ENCODE peak calls at places on chromosomes 4 and X, in nine cellular contexts. D is activated CD4-positive, alpha-beta T cell treated with anti-CD3 and anti-CD28 coated beads, Interleukin-2, amount 50 U/mL, for 48 hours; U is H1; G is activated T-cell treated with anti-CD3 and anti-CD28 coated beads for 1 hour; R is NCI-H1930; V is NCI-H524; B is activated CD8-positive, alpha-beta memory T cell treated with anti-CD3 and anti-CD28 coated beads, Interleukin-2, amount 50 U/mL, for 4 hours; I is AG08395; W is activated CD8-positive, alpha-beta T cell treated with anti-CD3 and anti-CD28 coated beads for 36 hours. N is an unnamed sample.

GRCh38 chr4:109429545-109429944 is 4.1 kb upstream of the SEC24B start:
- DNase-seq in D (no peak), U (no peak), G (no peak), R (no peak), V (no peak), B (no peak), I (no peak), W (no peak), N (no peak)

GRCh38 chr4:118904935-118905334 is 16.3 kb downstream of the SYNPO2 start:
- DNase-seq in D (no peak), U (no peak), G (no peak), R (no peak), V (no peak), B (no peak), I (no peak), W (no peak), N (no peak)

GRCh38 chrX:28347526-28347925 is 239.7 kb upstream of the IL1RAPL1 start:
- DNase-seq in D (no peak), U (no peak), G (no peak), R (no peak), V (no peak), B (no peak), I (no peak), W (no peak), N (no peak)

GRCh38 chr4:2459589-2460349 is 9.1 kb upstream of the RNF4 start:
- DNase-seq in D (no peak), U (no peak), G (no peak), R (no peak), V (no peak), B (no peak), I (no peak), W (no peak), N (no peak)

GRCh38 chrX:13014111-13015094 is 30.0 kb downstream of the FAM9C start:
- DNase-seq in D (no peak), U (no peak), G (no peak), R (no peak), V (peak), B (no peak), I (no peak), W (no peak), N (no peak)

GRCh38 chr4:170088686-170089085 is 1.1 kb downstream of the AADAT start:
- DNase-seq in D (no peak), U (no peak), G (no peak), R (no peak), V (peak), B (no peak), I (no peak), W (no peak), N (no peak)

GRCh38 chr4:163679189-163679588 is 184.7 kb downstream of the TMA16 start:
- DNase-seq in D (no peak), U (no peak), G (no peak), R (no peak), V (peak), B (no peak), I (no peak), W (no peak), N (no peak)

GRCh38 chrX:71846429-71846828 is 64.2 kb upstream of the NHSL2 start:
- DNase-seq in D (no peak), U (no peak), G (no peak), R (no peak), V (no peak), B (no peak), I (no peak), W (no peak), N (no peak)

GRCh38 chr4:160450861-160451260 is 1348.0 kb downstream of the RAPGEF2 start:
- DNase-seq in D (no peak), U (no peak), G (no peak), R (no peak), V (no peak), B (no peak), I (no peak), W (no peak), N (no peak)

GRCh38 chr4:107740381-107740780 is 20.3 kb upstream of the PAPSS1 start:
- DNase-seq in D (no peak), U (no peak), G (no peak), R (no peak), V (peak), B (no peak), I (no peak), W (no peak), N (no peak)

GRCh38 chr4:108193891-108194672 is 25.4 kb upstream of the LEF1 start:
- DNase-seq in D (no peak), U (peak), G (no peak), R (peak), V (no peak), B (no peak), I (no peak), W (no peak), N (no peak)

GRCh38 chr4:81562093-81562492 is 90.4 kb upstream of the RASGEF1B start:
- DNase-seq in D (no peak), U (no peak), G (no peak), R (no peak), V (no peak), B (no peak), I (no peak), W (no peak), N (no peak)

GRCh38 chrX:136588060-136588459 is 56.0 kb downstream of the VGLL1 start:
- DNase-seq in D (no peak), U (no peak), G (no peak), R (no peak), V (no peak), B (no peak), I (no peak), W (no peak), N (no peak)

GRCh38 chrX:13646154-13646549 is 6.8 kb upstream of the TCEANC start:
- DNase-seq in D (peak), U (peak), G (peak), R (peak), V (peak), B (peak), I (peak), W (peak), N (peak)

GRCh38 chr4:104896623-104897296 is 249.9 kb upstream of the TET2 start:
- DNase-seq in D (no peak), U (no peak), G (no peak), R (no peak), V (peak), B (no peak), I (no peak), W (peak), N (no peak)

GRCh38 chr4:39626913-39627312 is 11.8 kb downstream of the SMIM14 start:
- DNase-seq in D (no peak), U (no peak), G (no peak), R (no peak), V (no peak), B (no peak), I (no peak), W (no peak), N (no peak)

GRCh38 chrX:148609766-148610698 is 109.6 kb downstream of the AFF2 start:
- DNase-seq in D (peak), U (peak), G (no peak), R (no peak), V (peak), B (no peak), I (no peak), W (peak), N (no peak)

GRCh38 chrX:39777623-39778025 is 320.1 kb downstream of the BCOR start:
- DNase-seq in D (peak), U (no peak), G (no peak), R (no peak), V (no peak), B (no peak), I (no peak), W (peak), N (no peak)

GRCh38 chr4:10460313-10461047 is 3.3 kb upstream of the ZNF518B start:
- DNase-seq in D (peak), U (no peak), G (no peak), R (no peak), V (no peak), B (no peak), I (no peak), W (peak), N (peak)

GRCh38 chr4:21900211-21900610 is 48.4 kb downstream of the KCNIP4 start:
- DNase-seq in D (no peak), U (no peak), G (no peak), R (no peak), V (no peak), B (no peak), I (no peak), W (no peak), N (no peak)

GRCh38 chr4:83552924-83553323 is 17.0 kb downstream of the GPAT3 start:
- DNase-seq in D (no peak), U (no peak), G (no peak), R (no peak), V (no peak), B (no peak), I (peak), W (peak), N (no peak)

GRCh38 chr4:151361126-151361525 is 35.7 kb upstream of the SH3D19 start:
- DNase-seq in D (no peak), U (no peak), G (no peak), R (no peak), V (no peak), B (no peak), I (no peak), W (no peak), N (no peak)

GRCh38 chr4:1369484-1370079 is 22.6 kb downstream of the UVSSA start:
- DNase-seq in D (no peak), U (no peak), G (no peak), R (no peak), V (no peak), B (no peak), I (no peak), W (no peak), N (no peak)

GRCh38 chr4:166585491-166585890 is 648.8 kb downstream of the SPOCK3 start:
- DNase-seq in D (no peak), U (no peak), G (no peak), R (no peak), V (no peak), B (no peak), I (no peak), W (no peak), N (no peak)

GRCh38 chr4:158814636-158815035 is 45.8 kb downstream of the FNIP2 start:
- DNase-seq in D (no peak), U (no peak), G (no peak), R (no peak), V (no peak), B (no peak), I (peak), W (no peak), N (no peak)

GRCh38 chrX:19740744-19741143 is 146.7 kb downstream of the SH3KBP1 start:
- DNase-seq in D (no peak), U (no peak), G (no peak), R (no peak), V (no peak), B (no peak), I (no peak), W (no peak), N (no peak)

GRCh38 chrX:120672389-120672788 is 42.5 kb upstream of the C1GALT1C1 start:
- DNase-seq in D (no peak), U (no peak), G (no peak), R (no peak), V (no peak), B (no peak), I (peak), W (no peak), N (no peak)

GRCh38 chr4:64330143-64330542 is 79.1 kb downstream of the TECRL start:
- DNase-seq in D (no peak), U (no peak), G (no peak), R (no peak), V (no peak), B (no peak), I (no peak), W (no peak), N (no peak)

GRCh38 chrX:47247206-47247998 is 14.6 kb downstream of the USP11 start:
- DNase-seq in D (peak), U (no peak), G (no peak), R (no peak), V (no peak), B (no peak), I (peak), W (peak), N (peak)

GRCh38 chrX:118978451-118978850 is 4.0 kb downstream of the LONRF3 start:
- DNase-seq in D (no peak), U (no peak), G (no peak), R (no peak), V (no peak), B (no peak), I (no peak), W (no peak), N (no peak)

GRCh38 chrX:133215017-133215416 is 3.1 kb downstream of the TFDP3 start:
- DNase-seq in D (no peak), U (no peak), G (no peak), R (no peak), V (no peak), B (no peak), I (no peak), W (no peak), N (no peak)

GRCh38 chrX:109732780-109733657 is at the start of gene ACSL4:
- DNase-seq in D (peak), U (peak), G (peak), R (peak), V (peak), B (peak), I (peak), W (peak), N (peak)

GRCh38 chr4:142262956-142263355 is 583.1 kb downstream of the INPP4B start:
- DNase-seq in D (no peak), U (no peak), G (no peak), R (no peak), V (no peak), B (no peak), I (no peak), W (no peak), N (no peak)

GRCh38 chr4:53764761-53765490 is 173.6 kb upstream of the LNX1 start:
- DNase-seq in D (no peak), U (no peak), G (no peak), R (no peak), V (no peak), B (no peak), I (no peak), W (no peak), N (no peak)

GRCh38 chr4:18664051-18664450 is 642.5 kb upstream of the LCORL start:
- DNase-seq in D (no peak), U (no peak), G (no peak), R (no peak), V (no peak), B (no peak), I (no peak), W (no peak), N (no peak)

GRCh38 chr4:83599183-83599582 is 63.3 kb downstream of the GPAT3 start:
- DNase-seq in D (no peak), U (no peak), G (no peak), R (no peak), V (peak), B (no peak), I (no peak), W (no peak), N (no peak)

GRCh38 chr4:1808396-1808795 is 15.3 kb downstream of the FGFR3 start:
- DNase-seq in D (no peak), U (no peak), G (no peak), R (no peak), V (no peak), B (no peak), I (no peak), W (no peak), N (no peak)

GRCh38 chr4:1296324-1297022 is 6.8 kb downstream of the MAEA start:
- DNase-seq in D (no peak), U (no peak), G (no peak), R (no peak), V (no peak), B (no peak), I (no peak), W (no peak), N (no peak)